ENCODE peak calls at places on chromosome 13, in four cellular contexts. P is epithelial cell of esophagus, Q is GM06990, I is left lung. J is an unnamed sample.

GRCh38 chr13:80339578-80339840 is 1.4 kb downstream of the SPRY2 start:
- DNase-seq in P (peak), Q (no peak), I (no peak), J (no peak)

GRCh38 chr13:99418663-99419140 is 82.6 kb upstream of the TM9SF2 start:
- DNase-seq in P (no peak), Q (no peak), I (no peak), J (no peak)

GRCh38 chr13:28624707-28625432 is 34.1 kb upstream of the POMP start:
- DNase-seq in P (no peak), Q (no peak), I (no peak), J (no peak)

GRCh38 chr13:91907398-91907797 is 509.0 kb downstream of the GPC5 start:
- DNase-seq in P (no peak), Q (no peak), I (no peak), J (no peak)

GRCh38 chr13:25660996-25661395 is 289.2 kb downstream of the ATP8A2 start:
- DNase-seq in P (no peak), Q (no peak), I (no peak), J (no peak)

GRCh38 chr13:97306646-97307045 is 84.5 kb downstream of the MBNL2 start:
- DNase-seq in P (no peak), Q (no peak), I (no peak), J (no peak)

GRCh38 chr13:41019027-41019487 is at the start of gene ELF1:
- DNase-seq in P (peak), Q (peak), I (peak), J (no peak)

GRCh38 chr13:67013709-67014108 is 216.4 kb downstream of the PCDH9 start:
- DNase-seq in P (no peak), Q (no peak), I (no peak), J (no peak)

GRCh38 chr13:36685912-36686311 is 12.1 kb downstream of the SERTM1 start:
- DNase-seq in P (peak), Q (no peak), I (no peak), J (no peak)

GRCh38 chr13:21047087-21047486 is 14.3 kb downstream of the LATS2 start:
- DNase-seq in P (no peak), Q (no peak), I (no peak), J (no peak)

GRCh38 chr13:39942177-39942900 is 286.9 kb downstream of the COG6 start:
- DNase-seq in P (no peak), Q (no peak), I (no peak), J (no peak)

GRCh38 chr13:110457361-110457760 is 104.2 kb downstream of the RAB20 start:
- DNase-seq in P (no peak), Q (no peak), I (no peak), J (no peak)

GRCh38 chr13:105972306-105972721 is 563.1 kb downstream of the EFNB2 start:
- DNase-seq in P (no peak), Q (no peak), I (no peak), J (no peak)

GRCh38 chr13:33213797-33214196 is 71.8 kb downstream of the STARD13 start:
- DNase-seq in P (peak), Q (no peak), I (no peak), J (no peak)
- TF ChIP-seq CTCF in P (no peak), Q (no peak), I (no peak), J (no peak)

GRCh38 chr13:89950225-89950624 is 1397.3 kb upstream of the MIR17HG start:
- DNase-seq in P (no peak), Q (no peak), I (no peak), J (no peak)

GRCh38 chr13:89955773-89956172 is 1391.7 kb upstream of the MIR17HG start:
- DNase-seq in P (no peak), Q (no peak), I (no peak), J (no peak)

GRCh38 chr13:89953581-89953980 is 1393.9 kb upstream of the MIR17HG start:
- DNase-seq in P (no peak), Q (no peak), I (no peak), J (no peak)

DNA sequence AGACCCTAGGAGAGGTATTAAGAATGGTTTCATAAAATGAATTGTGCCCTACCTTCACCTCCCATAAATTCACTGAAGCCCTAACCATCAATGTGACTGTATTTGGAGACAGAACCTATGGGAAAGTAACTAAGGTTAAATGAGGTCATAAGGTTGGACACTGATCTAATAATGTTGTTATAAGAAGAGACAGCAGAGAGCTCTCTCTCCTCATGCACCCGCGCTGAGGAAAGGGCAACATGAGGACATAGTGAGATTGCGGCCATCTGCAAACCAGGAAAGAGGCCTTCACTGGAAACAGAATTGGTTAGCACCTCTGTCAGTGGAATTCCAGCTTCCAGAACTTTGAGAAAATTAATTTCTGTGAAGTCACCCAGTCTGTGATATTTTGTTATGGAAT is 1396.1 kb upstream of the MIR17HG start:
- DNase-seq in P (no peak), Q (no peak), I (no peak), J (no peak)
- TF ChIP-seq CTCF in P (no peak), Q (no peak), I (no peak), J (peak)

GRCh38 chr13:113969973-113970611 is 3.8 kb downstream of the C13orf46 start:
- DNase-seq in P (peak), Q (no peak), I (peak), J (peak)

GRCh38 chr13:113969311-113969972 is 4.4 kb downstream of the C13orf46 start:
- DNase-seq in P (no peak), Q (no peak), I (peak), J (peak)

GRCh38 chr13:113967206-113967720 is 6.6 kb downstream of the C13orf46 start:
- DNase-seq in P (no peak), Q (no peak), I (peak), J (peak)

GRCh38 chr13:113967729-113968462 is 6.0 kb downstream of the C13orf46 start:
- DNase-seq in P (no peak), Q (no peak), I (peak), J (peak)

GRCh38 chr13:113968463-113969310 is 5.2 kb downstream of the C13orf46 start:
- DNase-seq in P (no peak), Q (no peak), I (peak), J (peak)
- TF ChIP-seq CTCF in P (peak), Q (no peak), I (no peak), J (peak)

DNA sequence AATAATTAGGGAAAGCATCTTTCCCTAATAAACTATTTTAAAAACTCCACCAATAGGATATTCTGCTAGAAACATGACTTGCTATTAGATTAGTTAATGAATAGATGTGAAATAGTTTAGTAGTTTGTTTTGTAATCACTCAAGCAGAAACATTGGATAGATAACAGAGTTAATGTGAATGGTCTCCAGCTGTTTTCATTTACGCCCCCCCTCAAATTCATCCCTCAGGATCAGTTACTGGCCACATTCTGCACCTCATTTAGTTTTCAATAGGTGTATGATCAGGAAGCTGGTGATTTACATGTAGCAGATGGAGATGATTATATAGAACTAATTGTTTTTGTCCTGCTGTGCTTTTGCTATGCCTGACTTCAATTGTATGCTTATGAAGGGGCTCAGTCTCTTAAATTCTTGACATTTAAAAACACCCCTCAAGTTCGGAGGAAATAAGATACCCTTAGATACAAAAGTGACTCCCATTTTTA is 759.0 kb downstream of the SLITRK6 start:
- DNase-seq in P (no peak), Q (no peak), I (no peak), J (no peak)
- TF ChIP-seq CTCF in P (no peak), Q (no peak), I (no peak), J (no peak)

GRCh38 chr13:94548382-94549240 is 47.3 kb downstream of the TGDS start:
- DNase-seq in P (peak), Q (no peak), I (peak), J (no peak)

GRCh38 chr13:94546071-94546839 is 49.7 kb downstream of the TGDS start:
- DNase-seq in P (no peak), Q (no peak), I (no peak), J (no peak)

GRCh38 chr13:94552095-94552494 is 43.9 kb downstream of the TGDS start:
- DNase-seq in P (no peak), Q (no peak), I (no peak), J (no peak)

GRCh38 chr13:94550030-94550738 is 45.8 kb downstream of the TGDS start:
- DNase-seq in P (peak), Q (no peak), I (no peak), J (no peak)

DNA sequence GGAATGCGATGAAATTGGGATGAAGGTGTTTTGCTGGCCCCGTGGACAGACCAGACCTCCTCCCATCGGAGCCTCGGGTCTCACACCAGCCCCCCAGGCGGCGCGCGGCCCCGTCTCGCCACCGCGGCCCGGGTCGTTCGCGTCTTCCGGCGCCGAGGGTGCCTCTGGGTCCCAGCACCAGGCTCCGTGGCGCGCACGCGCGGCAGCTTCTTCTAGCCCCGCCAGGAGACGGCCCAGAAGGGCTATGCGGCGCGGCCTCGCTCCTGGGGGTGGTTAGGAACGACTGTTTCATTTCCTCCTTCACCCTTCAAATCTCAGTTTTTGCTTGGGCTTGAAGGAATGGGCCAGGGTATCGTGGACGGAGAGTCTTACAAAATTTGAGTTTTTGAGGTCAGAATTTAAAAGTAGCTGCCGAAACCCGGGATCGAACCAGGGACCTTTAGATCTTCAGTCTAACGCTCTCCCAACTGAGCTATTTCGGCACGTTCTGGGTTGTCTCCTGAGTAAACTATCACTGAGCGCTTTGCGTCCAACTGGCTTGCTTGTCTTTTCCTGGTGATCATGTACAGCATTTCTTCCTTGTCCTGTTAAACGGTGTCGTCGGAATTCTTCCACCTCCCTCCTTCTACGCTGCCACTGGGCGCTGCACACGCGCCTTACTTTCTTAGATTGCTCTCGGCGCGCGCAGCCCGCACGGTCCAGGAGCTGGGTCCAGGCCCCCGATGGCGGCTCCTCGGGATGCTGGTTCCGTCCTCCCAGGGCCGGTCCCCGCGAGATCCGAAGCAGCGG is 46.5 kb downstream of the TGDS start:
- DNase-seq in P (peak), Q (peak), I (peak), J (peak)
- TF ChIP-seq CTCF in P (no peak), Q (no peak), I (no peak), J (peak)

GRCh38 chr13:73698859-73699258 is 435.3 kb downstream of the KLF12 start:
- DNase-seq in P (no peak), Q (no peak), I (no peak), J (no peak)
- TF ChIP-seq CTCF in P (no peak), Q (no peak), I (no peak), J (no peak)

GRCh38 chr13:77333521-77334083 is 6.7 kb upstream of the MYCBP2 start:
- DNase-seq in P (no peak), Q (no peak), I (no peak), J (no peak)

GRCh38 chr13:77338329-77338728 is 11.4 kb upstream of the MYCBP2 start:
- DNase-seq in P (no peak), Q (no peak), I (no peak), J (no peak)

GRCh38 chr13:77338961-77339401 is 12.1 kb upstream of the MYCBP2 start:
- DNase-seq in P (peak), Q (peak), I (no peak), J (no peak)

GRCh38 chr13:77339408-77339807 is 12.5 kb upstream of the MYCBP2 start:
- DNase-seq in P (no peak), Q (peak), I (no peak), J (no peak)

GRCh38 chr13:77337159-77337558 is 10.3 kb upstream of the MYCBP2 start:
- DNase-seq in P (no peak), Q (no peak), I (no peak), J (no peak)
- TF ChIP-seq CTCF in P (no peak), Q (no peak), I (no peak), J (peak)

GRCh38 chr13:19981685-19982238 is 23.2 kb downstream of the ZMYM2 start:
- DNase-seq in P (no peak), Q (no peak), I (no peak), J (no peak)

GRCh38 chr13:19978830-19979437 is 20.4 kb downstream of the ZMYM2 start:
- DNase-seq in P (no peak), Q (no peak), I (no peak), J (no peak)

GRCh38 chr13:19985219-19985556 is 26.7 kb downstream of the ZMYM2 start:
- DNase-seq in P (no peak), Q (no peak), I (no peak), J (no peak)

GRCh38 chr13:19982447-19983043 is 24.0 kb downstream of the ZMYM2 start:
- DNase-seq in P (no peak), Q (no peak), I (no peak), J (no peak)

DNA sequence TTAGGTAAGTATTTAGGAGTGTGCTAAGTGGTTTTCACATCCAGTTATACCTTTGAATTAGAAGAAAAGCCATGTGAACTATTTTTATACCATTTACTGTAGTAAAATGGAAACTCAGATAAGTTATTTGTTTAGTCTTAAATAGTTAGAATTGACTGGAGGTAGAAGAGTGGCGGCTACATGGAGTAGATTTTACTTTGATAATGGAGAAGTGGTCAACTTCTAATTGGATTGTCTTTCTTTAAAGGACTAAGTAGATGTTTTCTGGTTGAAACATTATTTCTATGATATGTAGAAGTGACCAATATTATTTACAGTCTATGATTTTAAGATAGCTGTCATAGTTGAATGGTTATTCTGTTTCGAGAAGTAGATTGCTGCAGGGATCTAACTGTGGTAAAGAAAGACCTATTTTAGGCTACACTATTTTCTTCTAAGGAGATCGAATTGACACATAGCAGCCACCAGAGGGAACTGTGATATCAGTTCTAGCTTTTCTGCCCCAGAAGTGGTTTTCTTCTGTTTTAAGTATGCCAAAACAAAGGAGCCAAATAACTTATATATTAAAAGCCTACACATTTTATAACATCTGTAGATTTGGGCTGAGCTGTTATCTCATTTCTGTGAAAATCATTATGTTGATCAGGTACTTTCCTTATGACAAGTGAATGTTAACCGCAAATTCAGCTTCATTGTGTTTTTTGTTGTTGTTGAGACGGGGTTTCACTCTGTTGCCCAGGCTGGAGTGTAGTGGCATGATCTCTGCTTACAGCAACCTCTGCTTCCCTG is 26.1 kb downstream of the ZMYM2 start:
- DNase-seq in P (peak), Q (peak), I (no peak), J (no peak)
- TF ChIP-seq CTCF in P (peak), Q (peak), I (peak), J (peak)

J was measured in chondrocyte.